ENCODE peak calls at places on chromosome 3, in four cellular contexts. B, M, O and Z are unnamed samples.

GRCh38 chr3:123813876-123814275 is 70.3 kb downstream of the MYLK start:
- DNase-seq in B (no peak), M (no peak), O (no peak), Z (no peak)

GRCh38 chr3:128489860-128490649 is 2.9 kb downstream of the GATA2 start:
- DNase-seq in B (peak), M (no peak), O (no peak), Z (peak)

GRCh38 chr3:16114381-16114916 is 60.0 kb upstream of the GALNT15 start:
- DNase-seq in B (peak), M (no peak), O (no peak), Z (no peak)

GRCh38 chr3:157999246-157999645 is 107.0 kb downstream of the SHOX2 start:
- DNase-seq in B (no peak), M (no peak), O (no peak), Z (peak)

GRCh38 chr3:11091088-11091590 is 63.2 kb upstream of the HRH1 start:
- DNase-seq in B (peak), M (peak), O (no peak), Z (no peak)

GRCh38 chr3:193872265-193872753 is 263.6 kb upstream of the HES1 start:
- DNase-seq in B (peak), M (peak), O (peak), Z (peak)

GRCh38 chr3:14598143-14598569 is 53.4 kb upstream of the CCDC174 start:
- DNase-seq in B (peak), M (peak), O (no peak), Z (peak)

GRCh38 chr3:107676469-107677309 is 153.9 kb downstream of the BBX start:
- DNase-seq in B (no peak), M (peak), O (no peak), Z (no peak)

GRCh38 chr3:36944641-36945270 is at the start of gene TRANK1:
- DNase-seq in B (peak), M (peak), O (no peak), Z (peak)

DNA sequence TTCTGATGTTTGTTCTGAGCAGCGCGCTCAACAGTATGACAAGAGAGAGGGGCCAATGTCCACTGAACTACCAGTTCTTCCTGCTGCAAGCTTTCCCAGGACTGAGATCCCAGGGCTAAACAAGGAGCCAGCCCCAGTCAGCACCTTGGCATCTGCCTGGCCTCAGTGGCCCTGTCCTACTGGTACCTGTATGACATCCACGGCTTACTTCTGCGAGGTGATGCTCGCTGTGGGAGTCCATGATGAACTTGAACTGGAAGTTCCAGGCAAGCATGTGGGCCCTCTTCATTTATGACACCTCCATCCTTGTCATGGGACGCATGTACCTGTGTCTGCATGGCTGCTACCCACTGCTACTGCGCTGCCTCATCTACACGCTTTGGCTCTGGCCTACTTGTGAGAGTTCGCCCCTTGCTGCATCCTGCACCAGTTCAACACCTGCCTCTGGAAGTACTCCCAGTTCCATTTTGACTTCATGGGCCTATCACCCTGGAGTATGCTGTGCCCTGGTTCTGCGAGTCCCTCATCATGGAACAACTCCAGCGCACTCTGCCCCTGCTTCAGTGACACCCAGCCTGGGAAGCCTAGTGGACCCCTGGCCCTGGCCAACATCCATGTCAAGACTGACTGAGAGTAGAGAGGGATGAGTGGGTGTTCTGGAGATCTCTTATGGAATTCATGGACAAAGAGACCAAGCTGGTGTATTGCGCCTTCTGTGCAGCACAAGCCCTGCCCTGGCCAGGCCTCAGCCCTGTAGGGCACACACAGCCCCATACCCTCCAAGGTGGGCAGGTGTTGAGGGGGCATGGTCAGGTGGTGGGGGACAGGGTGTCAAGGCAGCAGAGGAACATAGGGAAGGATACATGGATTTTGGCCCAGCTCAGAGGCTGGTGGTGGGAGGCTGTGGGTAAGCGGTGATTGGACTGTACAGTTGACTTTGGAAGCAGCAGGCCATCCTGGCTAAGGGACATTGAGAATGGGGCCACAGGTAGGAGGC is 246.8 kb downstream of the NLGN1 start:
- DNase-seq in B (no peak), M (no peak), O (no peak), Z (no peak)
- TF ChIP-seq CTCF in B (no peak), M (no peak), O (no peak), Z (no peak)

GRCh38 chr3:9957214-9957613 is 5.0 kb upstream of the PRRT3 start:
- DNase-seq in B (peak), M (peak), O (no peak), Z (no peak)
- TF ChIP-seq CTCF in B (peak), M (peak), O (no peak), Z (no peak)

DNA sequence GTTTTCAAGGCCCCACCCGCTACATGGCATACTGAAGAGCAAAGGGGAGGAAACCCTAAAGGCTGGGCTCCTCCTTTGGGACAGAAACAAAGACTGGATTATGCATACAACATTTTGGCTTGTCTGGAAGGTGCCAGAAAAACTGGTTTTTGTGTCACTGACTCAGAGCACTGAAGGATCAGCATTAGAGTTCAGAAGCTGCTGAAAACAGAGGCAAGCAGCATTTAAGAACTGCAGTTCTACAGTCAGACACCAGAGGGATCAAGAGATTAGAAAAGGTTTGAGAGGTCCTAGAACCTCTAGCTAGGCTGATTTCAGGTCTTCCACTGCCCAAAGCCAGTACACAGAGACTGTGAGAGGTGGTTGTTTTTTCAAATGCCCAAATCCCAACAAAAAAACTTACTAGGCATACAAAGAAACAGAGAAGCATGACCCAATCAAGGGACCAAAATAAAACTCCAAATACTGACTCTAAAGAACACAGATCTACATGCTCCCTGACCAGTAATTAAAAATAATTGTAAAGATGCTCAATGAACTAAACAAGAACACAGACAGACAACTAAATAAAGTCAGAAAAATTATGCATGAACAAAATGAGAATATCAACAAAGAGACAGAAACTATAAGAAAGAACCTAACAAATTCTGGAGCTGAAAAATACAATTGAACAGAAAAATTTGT is 91.2 kb downstream of the SENP2 start:
- DNase-seq in B (peak), M (peak), O (no peak), Z (peak)
- TF ChIP-seq CTCF in B (peak), M (peak), O (peak), Z (peak)

GRCh38 chr3:46442591-46443530 is 21.8 kb downstream of the LTF start:
- DNase-seq in B (no peak), M (no peak), O (no peak), Z (peak)
- TF ChIP-seq CTCF in B (no peak), M (no peak), O (peak), Z (peak)

GRCh38 chr3:71928215-71928614 is 143.3 kb upstream of the PROK2 start:
- DNase-seq in B (no peak), M (no peak), O (no peak), Z (no peak)
- TF ChIP-seq CTCF in B (no peak), M (no peak), O (no peak), Z (no peak)

GRCh38 chr3:187845826-187846225 is 100.6 kb upstream of the BCL6 start:
- DNase-seq in B (no peak), M (no peak), O (no peak), Z (no peak)

GRCh38 chr3:187848396-187848795 is 103.1 kb upstream of the BCL6 start:
- DNase-seq in B (no peak), M (no peak), O (no peak), Z (no peak)

GRCh38 chr3:187852842-187853727 is 107.8 kb upstream of the BCL6 start:
- DNase-seq in B (peak), M (peak), O (no peak), Z (no peak)

GRCh38 chr3:187849255-187849654 is 104.0 kb upstream of the BCL6 start:
- DNase-seq in B (no peak), M (no peak), O (no peak), Z (no peak)

GRCh38 chr3:187850256-187851010 is 105.2 kb upstream of the BCL6 start:
- DNase-seq in B (no peak), M (no peak), O (no peak), Z (no peak)
- TF ChIP-seq CTCF in B (no peak), M (no peak), O (no peak), Z (no peak)

DNA sequence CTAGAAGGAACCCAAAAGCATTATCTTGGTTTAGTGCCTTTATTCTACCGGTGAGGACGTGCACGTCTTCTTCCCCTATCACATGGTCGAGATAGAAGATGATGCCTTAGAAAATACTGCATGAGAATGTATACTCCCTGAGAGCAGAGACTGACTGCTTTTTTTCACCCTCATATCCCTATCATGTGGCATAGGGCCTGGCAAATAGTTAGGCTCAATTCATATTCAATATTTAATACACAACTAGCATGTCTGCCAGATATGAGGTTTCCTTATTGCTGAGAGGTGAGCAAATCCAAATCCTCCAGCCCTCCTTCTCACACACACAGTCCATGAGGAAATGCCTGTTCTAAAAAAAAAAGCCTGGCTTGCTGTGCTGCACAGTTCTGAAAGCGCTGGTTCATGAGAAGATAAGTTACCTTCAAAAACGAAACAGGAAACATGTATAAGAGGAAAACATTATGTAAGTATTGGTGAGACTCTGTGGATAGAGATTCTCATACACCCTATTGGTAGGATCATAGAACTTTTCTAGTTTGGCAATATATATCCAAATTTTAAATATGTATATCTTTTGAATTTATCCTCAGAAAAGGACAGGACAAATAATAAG is 15.5 kb upstream of the ACAP2 start:
- DNase-seq in B (peak), M (peak), O (no peak), Z (no peak)
- TF ChIP-seq CTCF in B (no peak), M (no peak), O (no peak), Z (no peak)